ENCODE peak calls at places on chromosome 1, in nine cellular contexts. K is suprapubic skin; M is mucosa of gallbladder; I is ascending aorta; B is heart left ventricle; V is activated T-helper 2 cell treated with anti-CD3 and anti-CD28 coated beads, Interferon-gamma antibody, Interleukin-2, Interleukin-4, amounts not matched to agents 10 μg/mL and 5 μg/mL and 100 μg/mL, durations not matched to agents 14 hours and 24 hours and 36 hours; T is HFFc6; Y is cardiac muscle cell; N is psoas muscle. E is an unnamed sample.
A peak's percentile ranks its signal among the peaks of the same experiment; 100 is the strongest.

GRCh38 chr1:211687462-211688215 is 12.2 kb upstream of the NEK2 start:
- DNase-seq in K (no peak), M (no peak), I (no peak), B (no peak), V (no peak), T (no peak), Y (no peak), N (no peak), E (no peak)

GRCh38 chr1:168135116-168135981 is 1.4 kb downstream of the GPR161 start:
- DNase-seq in K (no peak), M (no peak), I (no peak), B (no peak), V (no peak), T (no peak), Y (no peak), N (no peak), E (no peak)

GRCh38 chr1:155466996-155467395 is 95.6 kb downstream of the ASH1L start:
- DNase-seq in K (no peak), M (no peak), I (no peak), B (no peak), V (no peak), T (peak; percentile 75), Y (peak; percentile 68), N (no peak), E (peak; percentile 59)

GRCh38 chr1:12485231-12486172 is 132.5 kb downstream of the DHRS3 start:
- DNase-seq in K (no peak), M (no peak), I (no peak), B (no peak), V (no peak), T (no peak), Y (peak; percentile 30), N (no peak), E (no peak)

GRCh38 chr1:98493469-98493868 is 168.1 kb upstream of the SNX7 start:
- DNase-seq in K (no peak), M (no peak), I (no peak), B (no peak), V (no peak), T (no peak), Y (no peak), N (no peak), E (no peak)

GRCh38 chr1:205244383-205244782 is 16.6 kb downstream of the TMCC2 start:
- DNase-seq in K (no peak), M (no peak), I (no peak), B (no peak), V (no peak), T (no peak), Y (no peak), N (no peak), E (no peak)

GRCh38 chr1:101262601-101263348 is 26.0 kb downstream of the S1PR1 start:
- DNase-seq in K (no peak), M (no peak), I (no peak), B (no peak), V (no peak), T (no peak), Y (peak; percentile 37), N (no peak), E (no peak)

GRCh38 chr1:214551052-214551435 is 358 bp downstream of the PTPN14 start:
- DNase-seq in K (peak; percentile 84), M (peak; percentile 25), I (peak; percentile 86), B (peak; percentile 80), V (peak; percentile 17), T (no peak), Y (no peak), N (peak; percentile 64), E (no peak)

GRCh38 chr1:228401782-228402637 is 4.6 kb downstream of the TRIM11 start:
- DNase-seq in K (peak; percentile 55), M (no peak), I (no peak), B (no peak), V (no peak), T (no peak), Y (no peak), N (no peak), E (no peak)

GRCh38 chr1:212132040-212132439 is 96.5 kb downstream of the DTL start:
- DNase-seq in K (no peak), M (no peak), I (no peak), B (no peak), V (no peak), T (peak; percentile 8), Y (no peak), N (no peak), E (no peak)

GRCh38 chr1:89600792-89601191 is 32.1 kb upstream of the LRRC8C start:
- DNase-seq in K (no peak), M (no peak), I (no peak), B (no peak), V (no peak), T (no peak), Y (no peak), N (no peak), E (no peak)

GRCh38 chr1:116472431-116472961 is 98.3 kb downstream of the CD58 start:
- DNase-seq in K (no peak), M (peak; percentile 73), I (no peak), B (no peak), V (no peak), T (no peak), Y (peak; percentile 36), N (no peak), E (no peak)

GRCh38 chr1:150173161-150173585 is 23.5 kb downstream of the PLEKHO1 start:
- DNase-seq in K (no peak), M (peak; percentile 47), I (no peak), B (no peak), V (no peak), T (no peak), Y (no peak), N (no peak), E (no peak)

GRCh38 chr1:202207292-202207691 is 13.7 kb downstream of the LGR6 start:
- DNase-seq in K (no peak), M (no peak), I (peak; percentile 80), B (no peak), V (no peak), T (peak; percentile 25), Y (peak; percentile 86), N (no peak), E (peak; percentile 84)

GRCh38 chr1:93814059-93814794 is 64.8 kb downstream of the DNTTIP2 start:
- DNase-seq in K (no peak), M (peak; percentile 72), I (peak; percentile 82), B (peak; percentile 64), V (peak; percentile 53), T (peak; percentile 79), Y (peak; percentile 89), N (no peak), E (peak; percentile 35)

GRCh38 chr1:111857251-111857651 is 101.5 kb downstream of the DDX20 start:
- DNase-seq in K (no peak), M (no peak), I (no peak), B (peak; percentile 44), V (no peak), T (no peak), Y (no peak), N (no peak), E (no peak)

GRCh38 chr1:215669806-215670485 is 102.8 kb downstream of the KCTD3 start:
- DNase-seq in K (no peak), M (no peak), I (no peak), B (no peak), V (no peak), T (no peak), Y (no peak), N (no peak), E (no peak)

GRCh38 chr1:23101101-23101827 is 67.4 kb downstream of the LUZP1 start:
- DNase-seq in K (no peak), M (no peak), I (no peak), B (no peak), V (no peak), T (peak; percentile 29), Y (no peak), N (no peak), E (no peak)

GRCh38 chr1:97903626-97904025 is 17.2 kb downstream of the DPYD start:
- DNase-seq in K (no peak), M (no peak), I (no peak), B (no peak), V (no peak), T (no peak), Y (peak; percentile 66), N (no peak), E (no peak)

GRCh38 chr1:230865062-230865817 is 3.1 kb downstream of the C1orf198 start:
- DNase-seq in K (no peak), M (no peak), I (no peak), B (no peak), V (no peak), T (no peak), Y (no peak), N (no peak), E (no peak)

GRCh38 chr1:224245188-224245587 is 62.1 kb downstream of the DEGS1 start:
- DNase-seq in K (no peak), M (peak; percentile 49), I (peak; percentile 67), B (peak; percentile 72), V (peak; percentile 11), T (no peak), Y (peak; percentile 59), N (peak; percentile 28), E (no peak)

GRCh38 chr1:170682159-170682558 is 18.2 kb downstream of the PRRX1 start:
- DNase-seq in K (no peak), M (no peak), I (no peak), B (no peak), V (no peak), T (no peak), Y (no peak), N (no peak), E (no peak)

GRCh38 chr1:89605692-89606091 is 27.2 kb upstream of the LRRC8C start:
- DNase-seq in K (no peak), M (no peak), I (no peak), B (no peak), V (no peak), T (peak; percentile 30), Y (peak; percentile 84), N (no peak), E (no peak)

GRCh38 chr1:38018864-38019343 is 6.4 kb downstream of the UTP11 start:
- DNase-seq in K (no peak), M (no peak), I (no peak), B (no peak), V (no peak), T (peak; percentile 45), Y (peak; percentile 65), N (no peak), E (no peak)

GRCh38 chr1:189429610-189430009 is 1048.1 kb downstream of the BRINP3 start:
- DNase-seq in K (no peak), M (no peak), I (no peak), B (no peak), V (no peak), T (no peak), Y (peak; percentile 66), N (no peak), E (no peak)

GRCh38 chr1:171817511-171818265 is 23.6 kb upstream of the DNM3 start:
- DNase-seq in K (no peak), M (no peak), I (no peak), B (no peak), V (peak; percentile 20), T (peak; percentile 84), Y (peak; percentile 51), N (no peak), E (peak; percentile 40)

E was measured in hepatic stellate cell.